ENCODE peak calls at places on chromosomes 5 and 9, in six cellular contexts. One of them, this sample, is unnamed.

GRCh38 chr5:113663879-113664278 is 150.4 kb downstream of the YTHDC2 start:
- DNase-seq in effector CD8-positive, alpha-beta T cell: no peak
- DNase-seq in central memory CD4-positive, alpha-beta T cell: peak
- DNase-seq in islet precursor cell: peak
- DNase-seq in EL: peak
- DNase-seq in kidney glomerular epithelial cell: no peak
- DNase-seq in this sample: no peak

GRCh38 chr5:38265546-38266179 is 7.3 kb downstream of the EGFLAM start:
- DNase-seq in effector CD8-positive, alpha-beta T cell: no peak
- DNase-seq in central memory CD4-positive, alpha-beta T cell: no peak
- DNase-seq in islet precursor cell: peak
- DNase-seq in EL: peak
- DNase-seq in kidney glomerular epithelial cell: peak
- DNase-seq in this sample: peak

GRCh38 chr5:74978347-74978746 is 74.0 kb downstream of the GCNT4 start:
- DNase-seq in effector CD8-positive, alpha-beta T cell: no peak
- DNase-seq in central memory CD4-positive, alpha-beta T cell: no peak
- DNase-seq in islet precursor cell: no peak
- DNase-seq in EL: no peak
- DNase-seq in kidney glomerular epithelial cell: no peak
- DNase-seq in this sample: no peak

GRCh38 chr5:79035237-79035636 is 34.2 kb downstream of the DMGDH start:
- DNase-seq in effector CD8-positive, alpha-beta T cell: no peak
- DNase-seq in central memory CD4-positive, alpha-beta T cell: no peak
- DNase-seq in islet precursor cell: no peak
- DNase-seq in EL: no peak
- DNase-seq in kidney glomerular epithelial cell: no peak
- DNase-seq in this sample: no peak

GRCh38 chr9:63859475-63860215 is 1425.4 kb downstream of the FOXD4L5 start:
- DNase-seq in effector CD8-positive, alpha-beta T cell: no peak
- DNase-seq in central memory CD4-positive, alpha-beta T cell: peak
- DNase-seq in islet precursor cell: peak
- DNase-seq in EL: peak
- DNase-seq in kidney glomerular epithelial cell: no peak
- DNase-seq in this sample: no peak

GRCh38 chr9:83385317-83385716 is 152.9 kb downstream of the FRMD3 start:
- DNase-seq in effector CD8-positive, alpha-beta T cell: no peak
- DNase-seq in central memory CD4-positive, alpha-beta T cell: no peak
- DNase-seq in islet precursor cell: no peak
- DNase-seq in EL: peak
- DNase-seq in kidney glomerular epithelial cell: no peak
- DNase-seq in this sample: peak

GRCh38 chr5:92064993-92065392 is 681.9 kb upstream of the ARRDC3 start:
- DNase-seq in effector CD8-positive, alpha-beta T cell: no peak
- DNase-seq in central memory CD4-positive, alpha-beta T cell: no peak
- DNase-seq in islet precursor cell: no peak
- DNase-seq in EL: no peak
- DNase-seq in kidney glomerular epithelial cell: no peak
- DNase-seq in this sample: no peak

GRCh38 chr5:156181656-156182055 is 145.3 kb upstream of the SGCD start:
- DNase-seq in effector CD8-positive, alpha-beta T cell: no peak
- DNase-seq in central memory CD4-positive, alpha-beta T cell: no peak
- DNase-seq in islet precursor cell: no peak
- DNase-seq in EL: no peak
- DNase-seq in kidney glomerular epithelial cell: peak
- DNase-seq in this sample: no peak

GRCh38 chr5:31362931-31363568 is 168.8 kb downstream of the DROSHA start:
- DNase-seq in effector CD8-positive, alpha-beta T cell: no peak
- DNase-seq in central memory CD4-positive, alpha-beta T cell: no peak
- DNase-seq in islet precursor cell: no peak
- DNase-seq in EL: peak
- DNase-seq in kidney glomerular epithelial cell: no peak
- DNase-seq in this sample: no peak

GRCh38 chr9:113746486-113746885 is 129.6 kb upstream of the ZNF618 start:
- DNase-seq in effector CD8-positive, alpha-beta T cell: no peak
- DNase-seq in central memory CD4-positive, alpha-beta T cell: no peak
- DNase-seq in islet precursor cell: no peak
- DNase-seq in EL: no peak
- DNase-seq in kidney glomerular epithelial cell: no peak
- DNase-seq in this sample: no peak

GRCh38 chr5:174424219-174425053 is 299.9 kb upstream of the MSX2 start:
- DNase-seq in effector CD8-positive, alpha-beta T cell: no peak
- DNase-seq in central memory CD4-positive, alpha-beta T cell: no peak
- DNase-seq in islet precursor cell: peak
- DNase-seq in EL: no peak
- DNase-seq in kidney glomerular epithelial cell: no peak
- DNase-seq in this sample: no peak

GRCh38 chr9:89955144-89955543 is 350.3 kb downstream of the GADD45G start:
- DNase-seq in effector CD8-positive, alpha-beta T cell: no peak
- DNase-seq in central memory CD4-positive, alpha-beta T cell: no peak
- DNase-seq in islet precursor cell: no peak
- DNase-seq in EL: no peak
- DNase-seq in kidney glomerular epithelial cell: no peak
- DNase-seq in this sample: no peak

GRCh38 chr9:3403315-3403714 is 122.5 kb downstream of the RFX3 start:
- DNase-seq in effector CD8-positive, alpha-beta T cell: no peak
- DNase-seq in central memory CD4-positive, alpha-beta T cell: no peak
- DNase-seq in islet precursor cell: no peak
- DNase-seq in EL: no peak
- DNase-seq in kidney glomerular epithelial cell: no peak
- DNase-seq in this sample: no peak

GRCh38 chr5:65102826-65103673 is 334.3 kb downstream of the CWC27 start:
- DNase-seq in effector CD8-positive, alpha-beta T cell: peak
- DNase-seq in central memory CD4-positive, alpha-beta T cell: peak
- DNase-seq in islet precursor cell: peak
- DNase-seq in EL: no peak
- DNase-seq in kidney glomerular epithelial cell: no peak
- DNase-seq in this sample: peak

GRCh38 chr9:70609542-70610286 is 195.3 kb upstream of the KLF9 start:
- DNase-seq in effector CD8-positive, alpha-beta T cell: no peak
- DNase-seq in central memory CD4-positive, alpha-beta T cell: no peak
- DNase-seq in islet precursor cell: no peak
- DNase-seq in EL: peak
- DNase-seq in kidney glomerular epithelial cell: no peak
- DNase-seq in this sample: no peak